ENCODE peak calls at places on chromosomes 16 and 17, in seven cellular contexts. One of them, this sample, is unnamed.

GRCh38 chr17:60224064-60224463 is 74.3 kb downstream of the CA4 start:
- DNase-seq in fibroblast of pulmonary artery: no peak
- DNase-seq in hepatocyte: peak
- DNase-seq in cardiac fibroblast: peak
- DNase-seq in neural progenitor cell: no peak
- DNase-seq in dorsolateral prefrontal cortex: no peak
- DNase-seq in endodermal cell: no peak
- DNase-seq in this sample: no peak

GRCh38 chr16:81987706-81988105 is 23.6 kb downstream of the SDR42E1 start:
- DNase-seq in fibroblast of pulmonary artery: no peak
- DNase-seq in hepatocyte: no peak
- DNase-seq in cardiac fibroblast: no peak
- DNase-seq in neural progenitor cell: no peak
- DNase-seq in dorsolateral prefrontal cortex: no peak
- DNase-seq in endodermal cell: no peak
- DNase-seq in this sample: no peak

GRCh38 chr17:80968602-80969029 is 23.0 kb upstream of the CHMP6 start:
- DNase-seq in fibroblast of pulmonary artery: no peak
- DNase-seq in hepatocyte: peak
- DNase-seq in cardiac fibroblast: peak
- DNase-seq in neural progenitor cell: no peak
- DNase-seq in dorsolateral prefrontal cortex: no peak
- DNase-seq in endodermal cell: no peak
- DNase-seq in this sample: no peak

GRCh38 chr17:80468222-80468621 is 8.2 kb downstream of the NPTX1 start:
- DNase-seq in fibroblast of pulmonary artery: no peak
- DNase-seq in hepatocyte: no peak
- DNase-seq in cardiac fibroblast: no peak
- DNase-seq in neural progenitor cell: peak
- DNase-seq in dorsolateral prefrontal cortex: no peak
- DNase-seq in endodermal cell: peak
- DNase-seq in this sample: no peak

GRCh38 chr16:75931043-75931442 is 204.8 kb upstream of the CPHXL start:
- DNase-seq in fibroblast of pulmonary artery: no peak
- DNase-seq in hepatocyte: peak
- DNase-seq in cardiac fibroblast: peak
- DNase-seq in neural progenitor cell: no peak
- DNase-seq in dorsolateral prefrontal cortex: no peak
- DNase-seq in endodermal cell: no peak
- DNase-seq in this sample: no peak

GRCh38 chr17:181213-182163 is at the start of gene DOC2B:
- DNase-seq in fibroblast of pulmonary artery: peak
- DNase-seq in hepatocyte: peak
- DNase-seq in cardiac fibroblast: peak
- DNase-seq in neural progenitor cell: peak
- DNase-seq in dorsolateral prefrontal cortex: no peak
- DNase-seq in endodermal cell: peak
- DNase-seq in this sample: no peak

GRCh38 chr16:5791011-5791410 is 693.4 kb upstream of the EEF2KMT start:
- DNase-seq in fibroblast of pulmonary artery: no peak
- DNase-seq in hepatocyte: no peak
- DNase-seq in cardiac fibroblast: no peak
- DNase-seq in neural progenitor cell: no peak
- DNase-seq in dorsolateral prefrontal cortex: no peak
- DNase-seq in endodermal cell: no peak
- DNase-seq in this sample: no peak

GRCh38 chr17:13154403-13154802 is 136.6 kb upstream of the ELAC2 start:
- DNase-seq in fibroblast of pulmonary artery: no peak
- DNase-seq in hepatocyte: no peak
- DNase-seq in cardiac fibroblast: no peak
- DNase-seq in neural progenitor cell: no peak
- DNase-seq in dorsolateral prefrontal cortex: no peak
- DNase-seq in endodermal cell: no peak
- DNase-seq in this sample: no peak

GRCh38 chr16:4846503-4846900 is 586 bp downstream of the GLYR1 start:
- DNase-seq in fibroblast of pulmonary artery: peak
- DNase-seq in hepatocyte: peak
- DNase-seq in cardiac fibroblast: peak
- DNase-seq in neural progenitor cell: peak
- DNase-seq in dorsolateral prefrontal cortex: no peak
- DNase-seq in endodermal cell: peak
- DNase-seq in this sample: no peak

GRCh38 chr17:40122944-40123810 is 1.4 kb downstream of the MSL1 start:
- DNase-seq in fibroblast of pulmonary artery: no peak
- DNase-seq in hepatocyte: peak
- DNase-seq in cardiac fibroblast: peak
- DNase-seq in neural progenitor cell: peak
- DNase-seq in dorsolateral prefrontal cortex: no peak
- DNase-seq in endodermal cell: peak
- DNase-seq in this sample: no peak

GRCh38 chr17:65557349-65558310 is 3.8 kb downstream of the AXIN2 start:
- DNase-seq in fibroblast of pulmonary artery: peak
- DNase-seq in hepatocyte: peak
- DNase-seq in cardiac fibroblast: peak
- DNase-seq in neural progenitor cell: no peak
- DNase-seq in dorsolateral prefrontal cortex: no peak
- DNase-seq in endodermal cell: no peak
- DNase-seq in this sample: no peak

GRCh38 chr16:50469744-50470301 is 78.4 kb upstream of the NKD1 start:
- DNase-seq in fibroblast of pulmonary artery: no peak
- DNase-seq in hepatocyte: no peak
- DNase-seq in cardiac fibroblast: no peak
- DNase-seq in neural progenitor cell: peak
- DNase-seq in dorsolateral prefrontal cortex: peak
- DNase-seq in endodermal cell: no peak
- DNase-seq in this sample: no peak

GRCh38 chr16:82585675-82586074 is 41.1 kb upstream of the CDH13 start:
- DNase-seq in fibroblast of pulmonary artery: peak
- DNase-seq in hepatocyte: no peak
- DNase-seq in cardiac fibroblast: peak
- DNase-seq in neural progenitor cell: no peak
- DNase-seq in dorsolateral prefrontal cortex: no peak
- DNase-seq in endodermal cell: no peak
- DNase-seq in this sample: no peak

GRCh38 chr16:15518412-15519351 is 84.3 kb downstream of the BMERB1 start:
- DNase-seq in fibroblast of pulmonary artery: peak
- DNase-seq in hepatocyte: peak
- DNase-seq in cardiac fibroblast: peak
- DNase-seq in neural progenitor cell: no peak
- DNase-seq in dorsolateral prefrontal cortex: no peak
- DNase-seq in endodermal cell: peak
- DNase-seq in this sample: no peak

GRCh38 chr16:86517652-86518258 is 7.4 kb downstream of the FOXF1 start:
- DNase-seq in fibroblast of pulmonary artery: peak
- DNase-seq in hepatocyte: peak
- DNase-seq in cardiac fibroblast: peak
- DNase-seq in neural progenitor cell: peak
- DNase-seq in dorsolateral prefrontal cortex: peak
- DNase-seq in endodermal cell: peak
- DNase-seq in this sample: no peak

GRCh38 chr17:3689262-3690093 is 6.5 kb downstream of the P2RX5 start:
- DNase-seq in fibroblast of pulmonary artery: no peak
- DNase-seq in hepatocyte: no peak
- DNase-seq in cardiac fibroblast: no peak
- DNase-seq in neural progenitor cell: no peak
- DNase-seq in dorsolateral prefrontal cortex: no peak
- DNase-seq in endodermal cell: peak
- DNase-seq in this sample: no peak

GRCh38 chr17:68198931-68199836 is 48.7 kb upstream of the AMZ2 start:
- DNase-seq in fibroblast of pulmonary artery: no peak
- DNase-seq in hepatocyte: peak
- DNase-seq in cardiac fibroblast: no peak
- DNase-seq in neural progenitor cell: peak
- DNase-seq in dorsolateral prefrontal cortex: no peak
- DNase-seq in endodermal cell: peak
- DNase-seq in this sample: no peak

GRCh38 chr17:45132569-45133463 is 501 bp upstream of the PLCD3 start:
- DNase-seq in fibroblast of pulmonary artery: peak
- DNase-seq in hepatocyte: peak
- DNase-seq in cardiac fibroblast: peak
- DNase-seq in neural progenitor cell: peak
- DNase-seq in dorsolateral prefrontal cortex: peak
- DNase-seq in endodermal cell: peak
- DNase-seq in this sample: no peak

GRCh38 chr16:73232555-73233422 is 184.9 kb upstream of the ZFHX3 start:
- DNase-seq in fibroblast of pulmonary artery: peak
- DNase-seq in hepatocyte: peak
- DNase-seq in cardiac fibroblast: peak
- DNase-seq in neural progenitor cell: no peak
- DNase-seq in dorsolateral prefrontal cortex: no peak
- DNase-seq in endodermal cell: peak
- DNase-seq in this sample: no peak

DNA sequence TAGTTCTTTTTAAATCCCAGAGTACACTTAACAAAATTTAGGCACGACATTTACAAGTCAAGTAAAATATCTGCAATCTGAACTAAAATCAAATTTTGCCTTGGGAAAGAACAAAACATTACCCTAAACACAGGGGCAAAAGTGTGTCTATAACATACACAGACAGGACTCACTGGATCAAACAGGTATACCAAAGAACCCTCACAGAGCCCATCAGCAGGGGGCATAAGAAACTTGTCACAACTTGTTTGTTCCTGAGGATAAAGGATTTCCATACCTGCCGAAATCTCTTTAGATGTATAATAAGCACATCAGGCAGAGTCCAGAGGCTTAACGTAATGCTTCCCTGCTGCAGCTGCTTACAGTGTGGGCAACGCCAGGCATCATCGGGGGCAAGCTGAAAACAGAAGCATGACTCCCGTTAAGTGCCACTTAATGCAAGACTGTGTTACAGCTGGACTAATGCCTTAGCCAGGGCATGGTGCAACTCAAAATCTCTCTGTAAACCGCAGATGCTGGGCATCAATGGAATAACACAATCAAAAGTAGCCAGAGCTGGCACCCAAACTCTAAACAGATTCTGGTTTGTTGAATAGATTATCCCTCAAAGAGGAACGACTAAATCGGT is 67.0 kb downstream of the USP31 start:
- DNase-seq in fibroblast of pulmonary artery: peak
- DNase-seq in hepatocyte: no peak
- DNase-seq in cardiac fibroblast: peak
- DNase-seq in neural progenitor cell: no peak
- DNase-seq in dorsolateral prefrontal cortex: no peak
- DNase-seq in endodermal cell: no peak
- DNase-seq in this sample: no peak
- TF ChIP-seq CTCF in fibroblast of pulmonary artery: peak
- TF ChIP-seq CTCF in hepatocyte: no peak
- TF ChIP-seq CTCF in cardiac fibroblast: no peak
- TF ChIP-seq CTCF in neural progenitor cell: no peak
- TF ChIP-seq CTCF in dorsolateral prefrontal cortex: no peak
- TF ChIP-seq CTCF in endodermal cell: no peak
- TF ChIP-seq CTCF in this sample: no peak

GRCh38 chr16:3062553-3062952 is 2.9 kb upstream of the IL32 start:
- DNase-seq in fibroblast of pulmonary artery: no peak
- DNase-seq in hepatocyte: no peak
- DNase-seq in cardiac fibroblast: no peak
- DNase-seq in neural progenitor cell: no peak
- DNase-seq in dorsolateral prefrontal cortex: no peak
- DNase-seq in endodermal cell: no peak
- DNase-seq in this sample: no peak
- H3K4me3 ChIP-seq in fibroblast of pulmonary artery: no peak
- H3K4me3 ChIP-seq in hepatocyte: no peak
- H3K4me3 ChIP-seq in cardiac fibroblast: no peak
- H3K4me3 ChIP-seq in neural progenitor cell: no peak
- H3K4me3 ChIP-seq in dorsolateral prefrontal cortex: no peak
- H3K4me3 ChIP-seq in endodermal cell: no peak
- H3K4me3 ChIP-seq in this sample: no peak

DNA sequence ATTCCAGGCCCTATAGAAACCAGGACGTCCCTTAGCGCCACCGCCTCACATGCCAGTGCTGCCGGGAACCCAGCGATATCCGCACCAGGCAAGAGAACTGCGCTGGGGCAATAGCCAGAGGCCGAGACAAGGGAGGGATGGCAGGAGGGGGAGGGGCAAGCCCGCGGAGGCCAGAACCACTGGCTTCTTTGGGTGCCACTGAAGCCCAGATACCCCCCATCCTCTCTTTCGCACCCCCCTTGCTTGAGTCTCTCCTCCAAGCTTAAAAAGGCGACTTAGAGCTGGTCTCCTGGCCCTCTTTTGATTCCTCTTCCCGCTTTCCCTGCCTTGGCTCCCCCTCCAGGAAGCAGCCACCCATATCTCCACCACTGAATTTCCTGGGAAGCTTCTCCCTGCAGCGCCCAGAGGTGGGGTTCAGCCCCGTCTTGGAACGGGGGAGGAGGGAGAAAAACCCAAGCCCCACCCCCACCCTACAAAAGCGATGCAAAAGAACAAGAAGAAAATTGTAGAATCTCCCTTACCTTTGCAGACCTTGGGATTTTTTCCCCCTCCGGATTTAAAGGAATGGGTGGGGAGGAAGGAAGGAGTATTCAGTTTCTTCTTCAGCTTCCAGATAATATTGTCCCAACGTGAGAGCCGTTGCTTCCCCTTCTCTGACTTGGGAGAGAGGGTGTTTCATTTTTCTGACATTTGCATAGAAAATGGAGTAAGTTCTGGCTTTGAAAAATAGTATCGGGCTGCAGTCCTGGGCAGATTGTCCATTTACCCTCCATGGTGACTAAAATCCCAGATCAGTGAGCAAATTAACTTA is 622 bp downstream of the HOXB6 start:
- DNase-seq in fibroblast of pulmonary artery: no peak
- DNase-seq in hepatocyte: peak
- DNase-seq in cardiac fibroblast: no peak
- DNase-seq in neural progenitor cell: no peak
- DNase-seq in dorsolateral prefrontal cortex: no peak
- DNase-seq in endodermal cell: peak
- DNase-seq in this sample: no peak
- TF ChIP-seq CTCF in fibroblast of pulmonary artery: no peak
- TF ChIP-seq CTCF in hepatocyte: no peak
- TF ChIP-seq CTCF in cardiac fibroblast: no peak
- TF ChIP-seq CTCF in neural progenitor cell: no peak
- TF ChIP-seq CTCF in dorsolateral prefrontal cortex: no peak
- TF ChIP-seq CTCF in endodermal cell: no peak
- TF ChIP-seq CTCF in this sample: no peak

DNA sequence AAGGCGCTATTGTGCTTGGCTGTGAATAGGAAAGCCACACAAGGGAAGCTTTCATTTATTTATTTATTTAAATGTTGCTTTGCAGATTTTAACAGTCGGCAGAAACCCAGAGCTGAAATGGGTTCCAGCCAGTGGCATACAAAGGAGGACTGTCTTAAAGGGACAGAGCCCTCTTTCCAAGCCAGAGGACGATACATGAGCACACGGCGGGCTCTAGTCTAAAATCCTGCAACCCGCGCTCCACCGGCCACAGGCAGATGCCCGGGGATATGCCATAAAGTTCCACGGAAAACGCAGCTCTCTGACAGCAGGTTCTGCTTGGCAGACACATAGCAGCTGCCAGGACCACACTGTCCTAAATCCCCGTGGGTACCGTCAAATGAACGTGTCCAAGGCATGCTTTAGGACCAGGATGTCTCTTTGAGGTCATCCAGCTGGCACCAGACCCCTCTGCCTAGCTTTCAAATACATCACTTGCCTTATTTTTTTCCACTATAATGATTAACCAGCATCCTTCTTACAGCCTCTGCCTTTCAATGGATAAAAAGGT is 64.6 kb downstream of the CYTH1 start:
- DNase-seq in fibroblast of pulmonary artery: peak
- DNase-seq in hepatocyte: peak
- DNase-seq in cardiac fibroblast: peak
- DNase-seq in neural progenitor cell: no peak
- DNase-seq in dorsolateral prefrontal cortex: peak
- DNase-seq in endodermal cell: peak
- DNase-seq in this sample: no peak
- H3K4me3 ChIP-seq in fibroblast of pulmonary artery: peak
- H3K4me3 ChIP-seq in hepatocyte: no peak
- H3K4me3 ChIP-seq in cardiac fibroblast: peak
- H3K4me3 ChIP-seq in neural progenitor cell: peak
- H3K4me3 ChIP-seq in dorsolateral prefrontal cortex: peak
- H3K4me3 ChIP-seq in endodermal cell: no peak
- H3K4me3 ChIP-seq in this sample: peak

This sample was measured in GM12864.